ENCODE peak calls at places on chromosomes 5 and 9, in nine cellular contexts. S, Y, L, I, D, C, J, X and F are unnamed samples.

GRCh38 chr9:134722120-134722701 is 80.6 kb downstream of the COL5A1 start:
- DNase-seq in S (peak), Y (no peak), L (no peak), I (no peak), D (no peak), C (no peak), J (no peak), X (no peak), F (no peak)

GRCh38 chr9:15935661-15936315 is 382.9 kb downstream of the CCDC171 start:
- DNase-seq in S (no peak), Y (no peak), L (no peak), I (no peak), D (no peak), C (no peak), J (no peak), X (no peak), F (no peak)

GRCh38 chr5:96752341-96753016 is 55.3 kb downstream of the ERAP1 start:
- DNase-seq in S (peak), Y (no peak), L (no peak), I (no peak), D (no peak), C (peak), J (peak), X (no peak), F (no peak)

GRCh38 chr5:61767231-61768080 is 435.4 kb downstream of the ZSWIM6 start:
- DNase-seq in S (no peak), Y (no peak), L (no peak), I (no peak), D (no peak), C (no peak), J (no peak), X (no peak), F (no peak)

GRCh38 chr9:111978616-111979015 is 82.0 kb downstream of the UGCG start:
- DNase-seq in S (no peak), Y (no peak), L (peak), I (no peak), D (no peak), C (no peak), J (no peak), X (no peak), F (no peak)

GRCh38 chr9:105127863-105128220 is 116.6 kb upstream of the SLC44A1 start:
- DNase-seq in S (no peak), Y (no peak), L (no peak), I (peak), D (no peak), C (no peak), J (no peak), X (no peak), F (no peak)

GRCh38 chr5:2711446-2712425 is 39.7 kb downstream of the IRX2 start:
- DNase-seq in S (no peak), Y (no peak), L (no peak), I (no peak), D (no peak), C (no peak), J (no peak), X (no peak), F (no peak)

GRCh38 chr5:44294492-44294891 is 94.7 kb downstream of the FGF10 start:
- DNase-seq in S (peak), Y (peak), L (no peak), I (no peak), D (no peak), C (peak), J (no peak), X (peak), F (no peak)

GRCh38 chr5:178301641-178302040 is 69.0 kb upstream of the PHYKPL start:
- DNase-seq in S (no peak), Y (no peak), L (no peak), I (no peak), D (peak), C (no peak), J (no peak), X (no peak), F (no peak)

GRCh38 chr5:43007911-43008368 is 32.2 kb downstream of the ANXA2R start:
- DNase-seq in S (peak), Y (peak), L (peak), I (peak), D (peak), C (peak), J (no peak), X (peak), F (no peak)

GRCh38 chr9:96008502-96009222 is 133.2 kb downstream of the ERCC6L2 start:
- DNase-seq in S (no peak), Y (no peak), L (no peak), I (peak), D (no peak), C (no peak), J (no peak), X (no peak), F (no peak)

GRCh38 chr5:10424124-10424731 is 17.5 kb upstream of the ROPN1L start:
- DNase-seq in S (no peak), Y (no peak), L (no peak), I (peak), D (no peak), C (peak), J (no peak), X (no peak), F (peak)

GRCh38 chr5:90650767-90651166 is 92.2 kb downstream of the ADGRV1 start:
- DNase-seq in S (no peak), Y (no peak), L (no peak), I (no peak), D (no peak), C (no peak), J (no peak), X (no peak), F (no peak)

GRCh38 chr5:42832060-42832459 is 20.4 kb upstream of the SELENOP start:
- DNase-seq in S (no peak), Y (no peak), L (no peak), I (no peak), D (no peak), C (no peak), J (no peak), X (no peak), F (no peak)

GRCh38 chr5:150227606-150228273 is 37.9 kb downstream of the SLC6A7 start:
- DNase-seq in S (no peak), Y (no peak), L (no peak), I (no peak), D (peak), C (no peak), J (no peak), X (no peak), F (no peak)

GRCh38 chr9:136311433-136312375 is 7.8 kb upstream of the CCDC187 start:
- DNase-seq in S (no peak), Y (no peak), L (no peak), I (no peak), D (no peak), C (no peak), J (no peak), X (peak), F (no peak)

GRCh38 chr9:79764377-79764776 is 192.6 kb downstream of the TLE4 start:
- DNase-seq in S (peak), Y (peak), L (peak), I (no peak), D (no peak), C (no peak), J (peak), X (peak), F (no peak)

GRCh38 chr5:67206381-67207328 is 10.1 kb upstream of the CD180 start:
- DNase-seq in S (no peak), Y (no peak), L (no peak), I (peak), D (peak), C (no peak), J (no peak), X (no peak), F (no peak)

GRCh38 chr9:32722704-32723103 is 60.6 kb upstream of the TMEM215 start:
- DNase-seq in S (no peak), Y (no peak), L (no peak), I (no peak), D (no peak), C (no peak), J (no peak), X (no peak), F (no peak)

GRCh38 chr9:35844628-35845301 is 15.7 kb downstream of the TMEM8B start:
- DNase-seq in S (no peak), Y (no peak), L (no peak), I (peak), D (no peak), C (peak), J (peak), X (peak), F (no peak)

GRCh38 chr9:98401140-98402025 is 145.9 kb upstream of the TBC1D2 start:
- DNase-seq in S (no peak), Y (no peak), L (peak), I (no peak), D (no peak), C (no peak), J (no peak), X (no peak), F (no peak)

GRCh38 chr9:70963554-70963953 is 157.9 kb downstream of the TRPM3 start:
- DNase-seq in S (no peak), Y (no peak), L (no peak), I (no peak), D (no peak), C (no peak), J (no peak), X (no peak), F (no peak)

GRCh38 chr5:7794301-7794700 is 56.6 kb downstream of the CFAP90 start:
- DNase-seq in S (no peak), Y (no peak), L (no peak), I (no peak), D (no peak), C (no peak), J (no peak), X (no peak), F (peak)

GRCh38 chr9:109064963-109065701 is 51.8 kb upstream of the CTNNAL1 start:
- DNase-seq in S (no peak), Y (no peak), L (no peak), I (no peak), D (no peak), C (no peak), J (no peak), X (no peak), F (no peak)

GRCh38 chr5:141513021-141513626 is 24.2 kb downstream of the PCDHGC5 start:
- DNase-seq in S (peak), Y (no peak), L (peak), I (peak), D (no peak), C (peak), J (no peak), X (no peak), F (no peak)

GRCh38 chr9:107323836-107324235 is 40.8 kb downstream of the RAD23B start:
- DNase-seq in S (no peak), Y (no peak), L (no peak), I (no peak), D (no peak), C (no peak), J (no peak), X (no peak), F (no peak)

GRCh38 chr5:143470120-143470519 is 66.6 kb upstream of the NR3C1 start:
- DNase-seq in S (no peak), Y (no peak), L (no peak), I (no peak), D (no peak), C (no peak), J (no peak), X (no peak), F (no peak)

GRCh38 chr9:110602281-110602680 is 22.7 kb upstream of the SVEP1 start:
- DNase-seq in S (no peak), Y (no peak), L (no peak), I (no peak), D (no peak), C (no peak), J (no peak), X (no peak), F (no peak)

GRCh38 chr5:139711852-139712171 is 63.7 kb downstream of the CXXC5 start:
- DNase-seq in S (no peak), Y (no peak), L (peak), I (no peak), D (peak), C (no peak), J (no peak), X (no peak), F (peak)

GRCh38 chr5:10233505-10233904 is 16.2 kb downstream of the ATPSCKMT start:
- DNase-seq in S (no peak), Y (no peak), L (no peak), I (no peak), D (peak), C (peak), J (peak), X (peak), F (peak)

GRCh38 chr5:147188200-147189108 is 46.4 kb upstream of the STK32A start:
- DNase-seq in S (peak), Y (no peak), L (no peak), I (peak), D (no peak), C (peak), J (peak), X (peak), F (no peak)

GRCh38 chr5:137022043-137022442 is 477.1 kb downstream of the SPOCK1 start:
- DNase-seq in S (no peak), Y (no peak), L (peak), I (no peak), D (no peak), C (peak), J (no peak), X (peak), F (no peak)

GRCh38 chr9:83299556-83299955 is 236.6 kb upstream of the RASEF start:
- DNase-seq in S (no peak), Y (no peak), L (no peak), I (no peak), D (no peak), C (peak), J (no peak), X (no peak), F (no peak)

DNA sequence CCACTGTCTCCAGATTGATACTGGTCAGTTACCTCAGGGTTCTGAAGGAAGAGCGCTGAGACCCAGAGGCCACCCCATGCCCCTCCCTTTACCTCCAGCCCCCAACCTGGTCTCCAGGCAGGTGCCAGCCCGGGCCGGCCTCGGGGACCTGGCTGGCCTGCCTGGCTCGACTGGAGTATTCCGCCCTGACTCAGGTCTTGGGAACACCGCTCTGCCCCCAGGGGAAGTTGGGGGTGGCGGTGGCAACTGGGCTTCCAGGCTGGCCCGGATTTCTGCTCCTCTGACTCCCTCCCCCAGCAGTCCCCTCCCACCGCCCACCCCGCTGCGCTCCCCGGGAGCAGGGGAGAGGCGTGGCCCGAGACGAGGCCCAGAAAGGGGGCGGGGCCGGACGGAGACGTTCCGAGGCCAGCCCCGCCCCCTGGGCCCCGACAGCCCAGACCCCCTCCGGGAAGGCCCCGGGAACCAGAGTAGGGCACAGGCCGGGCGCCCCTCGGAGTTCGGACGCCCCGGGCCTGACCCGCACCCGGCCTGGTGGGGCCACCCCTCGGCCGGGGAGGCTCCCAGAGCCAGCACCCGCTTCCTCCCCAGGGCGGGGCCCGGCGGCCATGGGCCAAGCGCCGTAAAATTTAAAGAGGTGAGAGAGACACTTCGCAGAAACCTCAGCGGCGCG is 82.5 kb upstream of the ZBTB43 start:
- DNase-seq in S (peak), Y (peak), L (peak), I (peak), D (peak), C (peak), J (no peak), X (peak), F (peak)
- H3K27ac ChIP-seq in S (no peak), Y (no peak), L (peak), I (peak), D (peak), C (peak), J (no peak), X (no peak), F (no peak)

GRCh38 chr9:123237220-123237619 is 31.2 kb downstream of the STRBP start:
- DNase-seq in S (no peak), Y (no peak), L (no peak), I (no peak), D (no peak), C (no peak), J (no peak), X (no peak), F (no peak)

GRCh38 chr9:123238364-123238763 is 30.0 kb downstream of the STRBP start:
- DNase-seq in S (no peak), Y (no peak), L (no peak), I (no peak), D (no peak), C (no peak), J (no peak), X (no peak), F (no peak)

GRCh38 chr9:123234853-123235252 is 33.5 kb downstream of the STRBP start:
- DNase-seq in S (no peak), Y (no peak), L (no peak), I (no peak), D (no peak), C (no peak), J (no peak), X (no peak), F (no peak)

GRCh38 chr9:123235448-123235847 is 32.9 kb downstream of the STRBP start:
- DNase-seq in S (no peak), Y (no peak), L (no peak), I (no peak), D (no peak), C (no peak), J (no peak), X (no peak), F (no peak)

DNA sequence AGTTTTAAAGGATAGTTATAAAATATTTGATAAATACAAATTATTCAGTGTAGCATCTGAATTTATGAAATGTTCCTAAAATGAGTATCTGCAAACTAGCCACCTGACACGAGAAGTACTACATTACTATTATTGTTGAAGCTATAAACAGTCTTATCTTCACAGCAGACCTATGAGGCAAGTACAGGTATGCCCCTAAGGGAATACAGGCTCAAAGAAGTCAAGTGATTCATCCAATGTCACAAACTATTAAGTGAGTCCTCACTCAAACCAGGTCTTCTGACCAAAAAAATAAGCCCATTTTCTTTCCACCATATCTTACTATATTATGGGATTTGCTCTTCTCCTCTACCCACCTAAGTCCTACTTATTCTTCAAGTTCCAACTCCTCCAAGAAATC is 28.7 kb downstream of the STRBP start:
- DNase-seq in S (no peak), Y (no peak), L (no peak), I (no peak), D (no peak), C (no peak), J (no peak), X (no peak), F (no peak)
- H3K27ac ChIP-seq in S (no peak), Y (no peak), L (no peak), I (no peak), D (no peak), C (no peak), J (no peak), X (no peak), F (no peak)

GRCh38 chr9:14608521-14608920 is 84.7 kb downstream of the ZDHHC21 start:
- DNase-seq in S (no peak), Y (no peak), L (no peak), I (no peak), D (no peak), C (no peak), J (no peak), X (no peak), F (no peak)
- H3K27ac ChIP-seq in S (no peak), Y (no peak), L (no peak), I (no peak), D (no peak), C (no peak), J (no peak), X (no peak), F (no peak)

GRCh38 chr9:132754236-132754635 is 84.0 kb downstream of the GTF3C4 start:
- DNase-seq in S (no peak), Y (no peak), L (no peak), I (no peak), D (peak), C (no peak), J (no peak), X (no peak), F (no peak)

GRCh38 chr9:132755096-132755495 is 84.8 kb downstream of the GTF3C4 start:
- DNase-seq in S (no peak), Y (no peak), L (peak), I (no peak), D (peak), C (no peak), J (no peak), X (no peak), F (no peak)

GRCh38 chr9:132757031-132757430 is 86.8 kb downstream of the GTF3C4 start:
- DNase-seq in S (no peak), Y (no peak), L (no peak), I (no peak), D (peak), C (no peak), J (no peak), X (no peak), F (no peak)

GRCh38 chr9:132753593-132753880 is 83.3 kb downstream of the GTF3C4 start:
- DNase-seq in S (no peak), Y (no peak), L (no peak), I (no peak), D (peak), C (no peak), J (no peak), X (no peak), F (no peak)

DNA sequence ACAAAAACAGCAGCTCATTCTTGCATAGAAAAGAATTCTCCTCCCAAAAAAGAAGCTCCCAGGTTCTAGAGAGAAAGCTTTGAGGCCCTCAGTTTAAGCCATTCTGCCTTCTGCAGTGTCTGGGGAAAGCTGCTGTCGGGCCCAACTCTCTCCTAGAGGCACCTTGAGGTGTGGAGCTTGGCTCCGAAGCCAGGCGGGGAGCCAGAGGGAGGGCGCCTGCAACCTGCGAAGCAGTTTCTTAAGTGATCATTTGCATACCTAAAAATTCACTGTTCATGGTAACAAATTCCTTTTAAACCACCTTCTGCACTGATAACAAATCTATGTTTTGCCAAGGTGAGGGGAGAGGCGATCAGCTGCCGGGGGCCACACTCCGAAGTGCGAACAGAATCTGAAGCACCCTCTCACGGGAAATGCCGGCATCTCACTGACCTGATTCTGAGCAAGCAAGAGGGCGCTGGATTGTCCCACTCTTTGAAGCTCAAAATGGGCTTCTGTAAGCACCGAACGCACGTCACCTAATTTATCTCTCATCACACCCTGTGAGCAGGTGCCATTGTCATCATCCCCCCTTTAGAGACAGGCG is 86.0 kb downstream of the GTF3C4 start:
- DNase-seq in S (no peak), Y (no peak), L (no peak), I (no peak), D (peak), C (no peak), J (no peak), X (no peak), F (no peak)
- H3K27ac ChIP-seq in S (no peak), Y (no peak), L (no peak), I (no peak), D (peak), C (no peak), J (no peak), X (no peak), F (no peak)

DNA sequence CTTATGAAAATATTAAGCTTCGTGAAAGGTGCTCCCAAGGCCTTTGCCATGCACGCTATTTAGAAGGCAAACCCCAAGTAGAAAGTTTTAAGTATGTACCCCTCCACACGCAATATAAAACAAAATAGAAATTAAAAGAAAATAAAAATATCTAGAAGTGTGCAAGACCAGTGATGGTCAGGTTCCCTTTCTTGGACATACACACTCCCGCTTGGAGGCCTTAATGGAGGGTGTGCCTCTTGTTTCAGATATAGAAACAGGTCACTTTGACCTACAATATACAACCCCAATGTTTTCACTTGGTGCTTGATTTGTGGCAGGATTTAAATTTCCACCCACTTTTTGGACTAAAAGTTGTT is 127.4 kb upstream of the STC2 start:
- DNase-seq in S (no peak), Y (no peak), L (no peak), I (no peak), D (no peak), C (no peak), J (no peak), X (no peak), F (no peak)
- H3K27ac ChIP-seq in S (no peak), Y (no peak), L (peak), I (no peak), D (peak), C (peak), J (peak), X (peak), F (no peak)